ENCODE peak calls at places on chromosome 2, in six cellular contexts. G is WERI-Rb-1, B is hepatic stellate cell, D is skeletal muscle cell, H is NCI-H2029, L is NCI-H460. P is an unnamed sample.

GRCh38 chr2:171726841-171727460 is 39.7 kb downstream of the DYNC1I2 start:
- DNase-seq in H (no peak), D (no peak), B (no peak), G (no peak), L (no peak), P (no peak)

GRCh38 chr2:112869258-112869842 is 32.8 kb upstream of the IL1B start:
- DNase-seq in G (no peak), L (peak; percentile 52), B (no peak), H (peak; percentile 37), D (peak; percentile 62), P (peak; percentile 44)

GRCh38 chr2:45888167-45888566 is 236.7 kb downstream of the PRKCE start:
- DNase-seq in G (no peak), L (no peak), D (no peak), B (peak; percentile 34), H (no peak), P (no peak)

GRCh38 chr2:198314559-198315153 is 510.3 kb downstream of the PLCL1 start:
- DNase-seq in H (no peak), G (no peak), B (no peak), D (peak; percentile 28), L (peak; percentile 56), P (peak; percentile 43)

GRCh38 chr2:127628767-127629614 is 17.0 kb upstream of the GPR17 start:
- DNase-seq in H (no peak), D (no peak), L (no peak), B (peak; percentile 30), G (no peak), P (no peak)

GRCh38 chr2:74003494-74004211 is 18.9 kb downstream of the TET3 start:
- DNase-seq in L (no peak), D (peak; percentile 50), H (no peak), G (no peak), B (peak; percentile 90), P (no peak)

GRCh38 chr2:119544075-119545031 is at the start of gene CFAP221:
- DNase-seq in H (peak; percentile 76), L (peak; percentile 51), B (peak; percentile 57), D (peak; percentile 24), G (peak; percentile 83), P (peak; percentile 74)

GRCh38 chr2:171958475-171958874 is 36.2 kb downstream of the HAT1 start:
- DNase-seq in H (no peak), L (no peak), D (peak; percentile 19), B (peak; percentile 50), G (no peak), P (no peak)

GRCh38 chr2:237418300-237418699 is 4.3 kb upstream of the COL6A3 start:
- DNase-seq in B (no peak), D (no peak), L (no peak), G (no peak), H (no peak), P (no peak)

GRCh38 chr2:170369894-170370293 is 191.9 kb downstream of the MYO3B start:
- DNase-seq in H (no peak), G (no peak), B (no peak), D (no peak), L (peak; percentile 30), P (peak; percentile 21)

GRCh38 chr2:231198291-231199173 is at the start of gene ARMC9:
- DNase-seq in L (peak; percentile 47), D (no peak), G (peak; percentile 91), H (peak; percentile 46), B (peak; percentile 96), P (peak; percentile 60)

GRCh38 chr2:120545521-120546076 is 190.1 kb upstream of the GLI2 start:
- DNase-seq in B (no peak), L (no peak), H (no peak), G (no peak), D (no peak), P (no peak)

GRCh38 chr2:136116813-136117390 is 1.0 kb downstream of the CXCR4 start:
- DNase-seq in L (no peak), G (peak; percentile 10), D (no peak), H (no peak), B (no peak), P (no peak)

GRCh38 chr2:83742117-83742782 is 716.8 kb downstream of the SUCLG1 start:
- DNase-seq in L (no peak), D (peak; percentile 49), B (no peak), H (peak; percentile 30), G (no peak), P (no peak)

GRCh38 chr2:37671013-37671815 is at the start of gene CDC42EP3:
- DNase-seq in B (peak; percentile 54), H (peak; percentile 39), L (peak; percentile 22), G (peak; percentile 83), D (no peak), P (peak; percentile 15)

GRCh38 chr2:133568172-133568571 is at the start of gene NCKAP5:
- DNase-seq in B (peak; percentile 34), H (peak; percentile 22), G (no peak), L (peak; percentile 9), D (no peak), P (no peak)

GRCh38 chr2:179129574-179130238 is 79.8 kb upstream of the CCDC141 start:
- DNase-seq in D (no peak), H (no peak), G (no peak), L (peak; percentile 17), B (peak; percentile 4), P (no peak)

GRCh38 chr2:241128266-241128665 is 21.0 kb downstream of the PASK start:
- DNase-seq in H (no peak), D (no peak), L (no peak), B (no peak), G (no peak), P (no peak)

GRCh38 chr2:109447811-109448210 is 166.0 kb downstream of the SEPTIN10 start:
- DNase-seq in L (no peak), G (peak; percentile 62), D (no peak), H (no peak), B (no peak), P (no peak)

GRCh38 chr2:182784777-182785176 is 68.7 kb downstream of the DNAJC10 start:
- DNase-seq in H (no peak), L (peak; percentile 22), G (no peak), B (no peak), D (no peak), P (no peak)

GRCh38 chr2:26269571-26270170 is 24.9 kb downstream of the HADHB start:
- DNase-seq in G (no peak), H (no peak), B (no peak), D (no peak), L (no peak), P (no peak)

GRCh38 chr2:20425371-20425881 is 21.4 kb upstream of the RHOB start:
- DNase-seq in H (no peak), D (no peak), L (no peak), G (peak; percentile 4), B (peak; percentile 29), P (no peak)

GRCh38 chr2:127577503-127577902 is 42.0 kb downstream of the MYO7B start:
- DNase-seq in B (no peak), H (no peak), D (no peak), G (no peak), L (no peak), P (no peak)

GRCh38 chr2:45177870-45178269 is 168.6 kb upstream of the SIX2 start:
- DNase-seq in L (no peak), G (no peak), D (peak; percentile 98), B (peak; percentile 75), H (no peak), P (no peak)

GRCh38 chr2:111157798-111158197 is 37.1 kb downstream of the BCL2L11 start:
- DNase-seq in B (no peak), L (no peak), H (peak; percentile 39), G (no peak), D (no peak), P (no peak)

GRCh38 chr2:73295751-73296400 is 2.5 kb upstream of the EGR4 start:
- DNase-seq in D (no peak), B (no peak), G (no peak), L (no peak), H (no peak), P (no peak)